ENCODE peak calls at places on chromosome 12, in four cellular contexts. One of them, this sample, is unnamed.

GRCh38 chr12:62581288-62582064 is 114.8 kb downstream of the MON2 start:
- DNase-seq in stimulated activated CD4-positive, alpha-beta T cell treated with anti-CD3 and anti-CD28 coated beads, Interleukin-1b, Interleukin-23, amount 100 ng/mL, for 1 hour: no peak
- DNase-seq in SW480: peak
- DNase-seq in cardiac muscle cell: peak
- DNase-seq in this sample: peak

GRCh38 chr12:91805031-91805430 is 340.6 kb downstream of the BTG1 start:
- DNase-seq in stimulated activated CD4-positive, alpha-beta T cell treated with anti-CD3 and anti-CD28 coated beads, Interleukin-1b, Interleukin-23, amount 100 ng/mL, for 1 hour: no peak
- DNase-seq in SW480: no peak
- DNase-seq in cardiac muscle cell: no peak
- DNase-seq in this sample: no peak

GRCh38 chr12:132710062-132710421 is 600 bp upstream of the PGAM5 start:
- DNase-seq in SW480: no peak
- DNase-seq in cardiac muscle cell: no peak
- DNase-seq in stimulated activated CD4-positive, alpha-beta T cell treated with anti-CD3 and anti-CD28 coated beads, Interleukin-1b, Interleukin-23, amount 100 ng/mL, for 1 hour: no peak
- DNase-seq in this sample: peak

GRCh38 chr12:50353869-50354593 is 42.4 kb downstream of the FAM186A start:
- DNase-seq in cardiac muscle cell: no peak
- DNase-seq in SW480: no peak
- DNase-seq in stimulated activated CD4-positive, alpha-beta T cell treated with anti-CD3 and anti-CD28 coated beads, Interleukin-1b, Interleukin-23, amount 100 ng/mL, for 1 hour: no peak
- DNase-seq in this sample: no peak

GRCh38 chr12:118645219-118645618 is 268.9 kb downstream of the SUDS3 start:
- DNase-seq in SW480: no peak
- DNase-seq in stimulated activated CD4-positive, alpha-beta T cell treated with anti-CD3 and anti-CD28 coated beads, Interleukin-1b, Interleukin-23, amount 100 ng/mL, for 1 hour: no peak
- DNase-seq in cardiac muscle cell: peak
- DNase-seq in this sample: peak

GRCh38 chr12:30794591-30795409 is 40.0 kb upstream of the CAPRIN2 start:
- DNase-seq in stimulated activated CD4-positive, alpha-beta T cell treated with anti-CD3 and anti-CD28 coated beads, Interleukin-1b, Interleukin-23, amount 100 ng/mL, for 1 hour: no peak
- DNase-seq in cardiac muscle cell: no peak
- DNase-seq in SW480: peak
- DNase-seq in this sample: peak

GRCh38 chr12:106113446-106114083 is 25.2 kb downstream of the NUAK1 start:
- DNase-seq in cardiac muscle cell: no peak
- DNase-seq in SW480: no peak
- DNase-seq in stimulated activated CD4-positive, alpha-beta T cell treated with anti-CD3 and anti-CD28 coated beads, Interleukin-1b, Interleukin-23, amount 100 ng/mL, for 1 hour: no peak
- DNase-seq in this sample: no peak

GRCh38 chr12:12881495-12881894 is 9.9 kb upstream of the GPRC5A start:
- DNase-seq in SW480: peak
- DNase-seq in cardiac muscle cell: no peak
- DNase-seq in stimulated activated CD4-positive, alpha-beta T cell treated with anti-CD3 and anti-CD28 coated beads, Interleukin-1b, Interleukin-23, amount 100 ng/mL, for 1 hour: no peak
- DNase-seq in this sample: no peak

GRCh38 chr12:67592228-67593011 is 56.1 kb upstream of the DYRK2 start:
- DNase-seq in cardiac muscle cell: no peak
- DNase-seq in SW480: peak
- DNase-seq in stimulated activated CD4-positive, alpha-beta T cell treated with anti-CD3 and anti-CD28 coated beads, Interleukin-1b, Interleukin-23, amount 100 ng/mL, for 1 hour: no peak
- DNase-seq in this sample: no peak

GRCh38 chr12:109760031-109760929 is 46.7 kb downstream of the FAM222A start:
- DNase-seq in SW480: peak
- DNase-seq in cardiac muscle cell: no peak
- DNase-seq in stimulated activated CD4-positive, alpha-beta T cell treated with anti-CD3 and anti-CD28 coated beads, Interleukin-1b, Interleukin-23, amount 100 ng/mL, for 1 hour: no peak
- DNase-seq in this sample: no peak

GRCh38 chr12:89662623-89663022 is 46.0 kb downstream of the ATP2B1 start:
- DNase-seq in cardiac muscle cell: peak
- DNase-seq in stimulated activated CD4-positive, alpha-beta T cell treated with anti-CD3 and anti-CD28 coated beads, Interleukin-1b, Interleukin-23, amount 100 ng/mL, for 1 hour: no peak
- DNase-seq in SW480: no peak
- DNase-seq in this sample: no peak

This sample was measured in GM23338.